ENCODE peak calls at places on chromosomes 12 and 14, in eight cellular contexts. One of them, this sample, is unnamed. For H3K4me1, the result is how much of the 10 kb centered on the place peaks cover.

GRCh38 chr14:71616013-71616412 is 316.2 kb upstream of the RGS6 start:
- DNase-seq in K562: no peak
- DNase-seq in MM.1S: no peak
- DNase-seq in PC-3: no peak
- DNase-seq in IMR-90: no peak
- DNase-seq in neural progenitor cell: no peak
- DNase-seq in fibroblast of lung: no peak
- DNase-seq in DND-41: no peak
- DNase-seq in this sample: no peak

GRCh38 chr12:108861878-108862587 is 4.7 kb upstream of the SSH1 start:
- DNase-seq in K562: no peak
- DNase-seq in MM.1S: peak
- DNase-seq in PC-3: no peak
- DNase-seq in IMR-90: no peak
- DNase-seq in neural progenitor cell: no peak
- DNase-seq in fibroblast of lung: no peak
- DNase-seq in DND-41: no peak
- DNase-seq in this sample: peak

GRCh38 chr12:119869720-119870119 is 7.4 kb downstream of the CIT start:
- DNase-seq in K562: peak
- DNase-seq in MM.1S: no peak
- DNase-seq in PC-3: peak
- DNase-seq in IMR-90: peak
- DNase-seq in neural progenitor cell: no peak
- DNase-seq in fibroblast of lung: peak
- DNase-seq in DND-41: no peak
- DNase-seq in this sample: no peak

GRCh38 chr14:52131640-52132320 is 62.9 kb upstream of the NID2 start:
- DNase-seq in K562: peak
- DNase-seq in MM.1S: peak
- DNase-seq in PC-3: peak
- DNase-seq in IMR-90: peak
- DNase-seq in neural progenitor cell: peak
- DNase-seq in fibroblast of lung: peak
- DNase-seq in DND-41: peak
- DNase-seq in this sample: peak

GRCh38 chr14:76599556-76599955 is 161.7 kb upstream of the VASH1 start:
- DNase-seq in K562: no peak
- DNase-seq in MM.1S: no peak
- DNase-seq in PC-3: no peak
- DNase-seq in IMR-90: no peak
- DNase-seq in neural progenitor cell: no peak
- DNase-seq in fibroblast of lung: no peak
- DNase-seq in DND-41: no peak
- DNase-seq in this sample: no peak

GRCh38 chr12:116194935-116195431 is 82.5 kb downstream of the MED13L start:
- DNase-seq in K562: no peak
- DNase-seq in MM.1S: peak
- DNase-seq in PC-3: no peak
- DNase-seq in IMR-90: no peak
- DNase-seq in neural progenitor cell: no peak
- DNase-seq in fibroblast of lung: no peak
- DNase-seq in DND-41: peak
- DNase-seq in this sample: no peak

GRCh38 chr14:42222924-42223471 is 616.3 kb downstream of the LRFN5 start:
- DNase-seq in K562: no peak
- DNase-seq in MM.1S: peak
- DNase-seq in PC-3: peak
- DNase-seq in IMR-90: peak
- DNase-seq in neural progenitor cell: no peak
- DNase-seq in fibroblast of lung: peak
- DNase-seq in DND-41: no peak
- DNase-seq in this sample: no peak

GRCh38 chr12:108856428-108857157 is 790 bp downstream of the SSH1 start:
- DNase-seq in K562: no peak
- DNase-seq in MM.1S: peak
- DNase-seq in PC-3: peak
- DNase-seq in IMR-90: peak
- DNase-seq in neural progenitor cell: peak
- DNase-seq in fibroblast of lung: peak
- DNase-seq in DND-41: peak
- DNase-seq in this sample: peak

GRCh38 chr14:54572316-54572715 is 5.4 kb downstream of the SAMD4A start:
- DNase-seq in K562: no peak
- DNase-seq in MM.1S: peak
- DNase-seq in PC-3: peak
- DNase-seq in IMR-90: no peak
- DNase-seq in neural progenitor cell: peak
- DNase-seq in fibroblast of lung: peak
- DNase-seq in DND-41: no peak
- DNase-seq in this sample: peak

GRCh38 chr12:73383584-73384229 is 1111.5 kb downstream of the TRHDE start:
- DNase-seq in K562: no peak
- DNase-seq in MM.1S: no peak
- DNase-seq in PC-3: peak
- DNase-seq in IMR-90: no peak
- DNase-seq in neural progenitor cell: no peak
- DNase-seq in fibroblast of lung: no peak
- DNase-seq in DND-41: no peak
- DNase-seq in this sample: no peak

GRCh38 chr14:53365516-53366130 is 212.5 kb upstream of the DDHD1 start:
- DNase-seq in K562: no peak
- DNase-seq in MM.1S: no peak
- DNase-seq in PC-3: no peak
- DNase-seq in IMR-90: peak
- DNase-seq in neural progenitor cell: no peak
- DNase-seq in fibroblast of lung: peak
- DNase-seq in DND-41: no peak
- DNase-seq in this sample: no peak

GRCh38 chr12:24066097-24066496 is 116.6 kb upstream of the SOX5 start:
- DNase-seq in K562: no peak
- DNase-seq in MM.1S: no peak
- DNase-seq in PC-3: no peak
- DNase-seq in IMR-90: no peak
- DNase-seq in neural progenitor cell: no peak
- DNase-seq in fibroblast of lung: no peak
- DNase-seq in DND-41: no peak
- DNase-seq in this sample: no peak

GRCh38 chr12:109261939-109262338 is 47.1 kb downstream of the FOXN4 start:
- DNase-seq in K562: no peak
- DNase-seq in MM.1S: no peak
- DNase-seq in PC-3: no peak
- DNase-seq in IMR-90: no peak
- DNase-seq in neural progenitor cell: no peak
- DNase-seq in fibroblast of lung: no peak
- DNase-seq in DND-41: no peak
- DNase-seq in this sample: no peak

GRCh38 chr12:43737646-43738045 is 20.9 kb downstream of the PUS7L start:
- DNase-seq in K562: no peak
- DNase-seq in MM.1S: no peak
- DNase-seq in PC-3: peak
- DNase-seq in IMR-90: peak
- DNase-seq in neural progenitor cell: no peak
- DNase-seq in fibroblast of lung: peak
- DNase-seq in DND-41: no peak
- DNase-seq in this sample: no peak

GRCh38 chr12:84561362-84561761 is 351.2 kb downstream of the SLC6A15 start:
- DNase-seq in K562: no peak
- DNase-seq in MM.1S: no peak
- DNase-seq in PC-3: no peak
- DNase-seq in IMR-90: no peak
- DNase-seq in neural progenitor cell: no peak
- DNase-seq in fibroblast of lung: peak
- DNase-seq in DND-41: no peak
- DNase-seq in this sample: no peak

GRCh38 chr12:15212877-15213276 is 8.3 kb downstream of the RERG start:
- DNase-seq in K562: no peak
- DNase-seq in MM.1S: no peak
- DNase-seq in PC-3: no peak
- DNase-seq in IMR-90: no peak
- DNase-seq in neural progenitor cell: peak
- DNase-seq in fibroblast of lung: no peak
- DNase-seq in DND-41: no peak
- DNase-seq in this sample: no peak

GRCh38 chr12:30880813-30881212 is 45.7 kb upstream of the TSPAN11 start:
- DNase-seq in K562: no peak
- DNase-seq in MM.1S: no peak
- DNase-seq in PC-3: no peak
- DNase-seq in IMR-90: no peak
- DNase-seq in neural progenitor cell: no peak
- DNase-seq in fibroblast of lung: no peak
- DNase-seq in DND-41: no peak
- DNase-seq in this sample: no peak

GRCh38 chr12:18259906-18260682 is 1.2 kb upstream of the PIK3C2G start:
- DNase-seq in K562: no peak
- DNase-seq in MM.1S: no peak
- DNase-seq in PC-3: no peak
- DNase-seq in IMR-90: no peak
- DNase-seq in neural progenitor cell: no peak
- DNase-seq in fibroblast of lung: no peak
- DNase-seq in DND-41: no peak
- DNase-seq in this sample: no peak

GRCh38 chr12:131535779-131536178 is 175.1 kb upstream of the SFSWAP start:
- DNase-seq in K562: no peak
- DNase-seq in MM.1S: no peak
- DNase-seq in PC-3: no peak
- DNase-seq in IMR-90: no peak
- DNase-seq in neural progenitor cell: no peak
- DNase-seq in fibroblast of lung: no peak
- DNase-seq in DND-41: no peak
- DNase-seq in this sample: no peak

GRCh38 chr12:12018454-12018853 is 52.3 kb upstream of the BCL2L14 start:
- DNase-seq in K562: no peak
- DNase-seq in MM.1S: no peak
- DNase-seq in PC-3: peak
- DNase-seq in IMR-90: peak
- DNase-seq in neural progenitor cell: no peak
- DNase-seq in fibroblast of lung: peak
- DNase-seq in DND-41: no peak
- DNase-seq in this sample: no peak

GRCh38 chr12:43111608-43112007 is 440.4 kb downstream of the ADAMTS20 start:
- DNase-seq in K562: no peak
- DNase-seq in MM.1S: no peak
- DNase-seq in PC-3: no peak
- DNase-seq in IMR-90: peak
- DNase-seq in neural progenitor cell: no peak
- DNase-seq in fibroblast of lung: no peak
- DNase-seq in DND-41: no peak
- DNase-seq in this sample: no peak

GRCh38 chr14:39097159-39097558 is 5.9 kb downstream of the SEC23A start:
- DNase-seq in K562: no peak
- DNase-seq in MM.1S: no peak
- DNase-seq in PC-3: no peak
- DNase-seq in IMR-90: peak
- DNase-seq in neural progenitor cell: no peak
- DNase-seq in fibroblast of lung: no peak
- DNase-seq in DND-41: no peak
- DNase-seq in this sample: no peak

GRCh38 chr14:65184032-65184764 is 81.9 kb upstream of the MAX start:
- DNase-seq in K562: no peak
- DNase-seq in MM.1S: no peak
- DNase-seq in PC-3: peak
- DNase-seq in IMR-90: peak
- DNase-seq in neural progenitor cell: no peak
- DNase-seq in fibroblast of lung: no peak
- DNase-seq in DND-41: no peak
- DNase-seq in this sample: no peak
- H3K9ac ChIP-seq in K562: no peak
- H3K9ac ChIP-seq in MM.1S: no peak
- H3K9ac ChIP-seq in PC-3: no peak
- H3K9ac ChIP-seq in IMR-90: no peak
- H3K9ac ChIP-seq in neural progenitor cell: no peak
- H3K9ac ChIP-seq in fibroblast of lung: no peak
- H3K9ac ChIP-seq in DND-41: no peak
- H3K9ac ChIP-seq in this sample: no peak

GRCh38 chr12:2183556-2184541 is 131.1 kb downstream of the CACNA1C start:
- DNase-seq in K562: no peak
- DNase-seq in MM.1S: peak
- DNase-seq in PC-3: no peak
- DNase-seq in IMR-90: peak
- DNase-seq in neural progenitor cell: peak
- DNase-seq in fibroblast of lung: peak
- DNase-seq in DND-41: no peak
- DNase-seq in this sample: no peak
- H3K4me1 ChIP-seq in K562: under half
- H3K4me1 ChIP-seq in MM.1S: under half
- H3K4me1 ChIP-seq in PC-3: under half
- H3K4me1 ChIP-seq in IMR-90: under half
- H3K4me1 ChIP-seq in neural progenitor cell: under half
- H3K4me1 ChIP-seq in fibroblast of lung: under half
- H3K4me1 ChIP-seq in DND-41: under half
- H3K4me1 ChIP-seq in this sample: under half

GRCh38 chr14:50331596-50331995 is 19.5 kb downstream of the DMAC2L start:
- DNase-seq in K562: no peak
- DNase-seq in MM.1S: no peak
- DNase-seq in PC-3: no peak
- DNase-seq in IMR-90: no peak
- DNase-seq in neural progenitor cell: no peak
- DNase-seq in fibroblast of lung: no peak
- DNase-seq in DND-41: no peak
- DNase-seq in this sample: no peak
- H3K27ac ChIP-seq in K562: no peak
- H3K27ac ChIP-seq in MM.1S: no peak
- H3K27ac ChIP-seq in PC-3: no peak
- H3K27ac ChIP-seq in IMR-90: no peak
- H3K27ac ChIP-seq in neural progenitor cell: no peak
- H3K27ac ChIP-seq in fibroblast of lung: no peak
- H3K27ac ChIP-seq in DND-41: no peak
- H3K27ac ChIP-seq in this sample: no peak

GRCh38 chr12:1350934-1351240 is 243.5 kb downstream of the FBXL14 start:
- DNase-seq in K562: no peak
- DNase-seq in MM.1S: no peak
- DNase-seq in PC-3: peak
- DNase-seq in IMR-90: no peak
- DNase-seq in neural progenitor cell: no peak
- DNase-seq in fibroblast of lung: no peak
- DNase-seq in DND-41: no peak
- DNase-seq in this sample: no peak
- H3K9ac ChIP-seq in K562: no peak
- H3K9ac ChIP-seq in MM.1S: no peak
- H3K9ac ChIP-seq in PC-3: no peak
- H3K9ac ChIP-seq in IMR-90: no peak
- H3K9ac ChIP-seq in neural progenitor cell: no peak
- H3K9ac ChIP-seq in fibroblast of lung: no peak
- H3K9ac ChIP-seq in DND-41: no peak
- H3K9ac ChIP-seq in this sample: peak